ENCODE peak calls at places on chromosomes 4 and X, in four cellular contexts. C, D, R and O are unnamed samples. For H3K9me3 and H3K4me1, the result is how much of the 10 kb centered on the place peaks cover.

GRCh38 chr4:187504974-187505797 is 490.4 kb upstream of the ZFP42 start:
- DNase-seq in C (no peak), D (peak), R (no peak), O (peak)

GRCh38 chr4:53365121-53365485 is 758 bp downstream of the SCFD2 start:
- DNase-seq in C (peak), D (no peak), R (no peak), O (no peak)

GRCh38 chr4:179666226-179666625 is 2224.0 kb upstream of the AGA start:
- DNase-seq in C (no peak), D (peak), R (no peak), O (no peak)

GRCh38 chr4:1402516-1403101 is 3.6 kb downstream of the NKX1-1 start:
- DNase-seq in C (no peak), D (peak), R (no peak), O (peak)

GRCh38 chrX:7941390-7942042 is 14.3 kb upstream of the PNPLA4 start:
- DNase-seq in C (no peak), D (peak), R (no peak), O (no peak)

GRCh38 chrX:43456056-43456455 is 200.0 kb upstream of the MAOA start:
- DNase-seq in C (no peak), D (no peak), R (no peak), O (no peak)

GRCh38 chrX:106894392-106894909 is 8.7 kb downstream of the RIPPLY1 start:
- DNase-seq in C (peak), D (peak), R (no peak), O (no peak)

GRCh38 chrX:44908198-44908597 is 35.2 kb downstream of the KDM6A start:
- DNase-seq in C (no peak), D (no peak), R (no peak), O (no peak)

GRCh38 chr4:13323916-13324315 is 160.2 kb downstream of the RAB28 start:
- DNase-seq in C (no peak), D (no peak), R (no peak), O (no peak)

GRCh38 chr4:48483006-48483776 is at the start of gene SLC10A4:
- DNase-seq in C (peak), D (peak), R (no peak), O (peak)

GRCh38 chr4:98845960-98846359 is 83.0 kb downstream of the EIF4E start:
- DNase-seq in C (no peak), D (no peak), R (no peak), O (no peak)

GRCh38 chr4:106266201-106266600 is 49.8 kb downstream of the TBCK start:
- DNase-seq in C (peak), D (no peak), R (no peak), O (no peak)

GRCh38 chrX:68045008-68045577 is 388.2 kb downstream of the OPHN1 start:
- DNase-seq in C (no peak), D (no peak), R (no peak), O (no peak)

GRCh38 chr4:118849867-118850812 is 14.2 kb upstream of the SEC24D start:
- DNase-seq in C (no peak), D (peak), R (no peak), O (no peak)

GRCh38 chr4:76867377-76867776 is 30.6 kb downstream of the SOWAHB start:
- DNase-seq in C (no peak), D (no peak), R (no peak), O (no peak)

DNA sequence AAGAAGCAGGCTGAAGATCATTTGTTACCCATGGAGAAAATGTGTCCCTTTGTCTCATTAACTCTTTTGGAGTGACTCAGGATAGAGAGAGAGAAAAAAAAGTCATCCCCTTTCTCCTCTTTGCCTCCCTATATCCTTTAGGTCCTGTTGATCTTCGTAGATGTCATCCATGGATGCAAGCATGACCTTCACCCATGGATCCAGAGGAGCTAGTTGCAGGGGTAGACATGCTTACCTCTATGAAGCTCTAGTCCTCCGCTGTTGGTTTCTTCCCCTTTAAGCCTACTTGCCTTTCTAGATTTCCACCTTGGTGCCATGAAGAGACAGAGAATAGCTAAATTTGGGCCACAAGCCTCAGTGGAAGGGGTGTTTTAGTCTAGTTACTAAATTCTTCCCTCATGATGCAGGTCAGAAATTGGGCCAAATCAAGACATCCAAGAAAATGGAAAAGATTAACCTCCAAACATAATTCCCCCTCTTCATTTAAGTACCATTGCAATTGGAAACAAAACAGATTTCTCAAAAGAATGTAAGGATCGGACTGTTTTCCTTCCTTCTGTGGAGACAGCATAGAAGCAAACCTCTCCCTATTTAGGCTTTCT is 178.4 kb downstream of the TECRL start:
- DNase-seq in C (no peak), D (peak), R (no peak), O (no peak)
- H3K9me3 ChIP-seq in C (under half), D (half or more), R (half or more), O (half or more)

DNA sequence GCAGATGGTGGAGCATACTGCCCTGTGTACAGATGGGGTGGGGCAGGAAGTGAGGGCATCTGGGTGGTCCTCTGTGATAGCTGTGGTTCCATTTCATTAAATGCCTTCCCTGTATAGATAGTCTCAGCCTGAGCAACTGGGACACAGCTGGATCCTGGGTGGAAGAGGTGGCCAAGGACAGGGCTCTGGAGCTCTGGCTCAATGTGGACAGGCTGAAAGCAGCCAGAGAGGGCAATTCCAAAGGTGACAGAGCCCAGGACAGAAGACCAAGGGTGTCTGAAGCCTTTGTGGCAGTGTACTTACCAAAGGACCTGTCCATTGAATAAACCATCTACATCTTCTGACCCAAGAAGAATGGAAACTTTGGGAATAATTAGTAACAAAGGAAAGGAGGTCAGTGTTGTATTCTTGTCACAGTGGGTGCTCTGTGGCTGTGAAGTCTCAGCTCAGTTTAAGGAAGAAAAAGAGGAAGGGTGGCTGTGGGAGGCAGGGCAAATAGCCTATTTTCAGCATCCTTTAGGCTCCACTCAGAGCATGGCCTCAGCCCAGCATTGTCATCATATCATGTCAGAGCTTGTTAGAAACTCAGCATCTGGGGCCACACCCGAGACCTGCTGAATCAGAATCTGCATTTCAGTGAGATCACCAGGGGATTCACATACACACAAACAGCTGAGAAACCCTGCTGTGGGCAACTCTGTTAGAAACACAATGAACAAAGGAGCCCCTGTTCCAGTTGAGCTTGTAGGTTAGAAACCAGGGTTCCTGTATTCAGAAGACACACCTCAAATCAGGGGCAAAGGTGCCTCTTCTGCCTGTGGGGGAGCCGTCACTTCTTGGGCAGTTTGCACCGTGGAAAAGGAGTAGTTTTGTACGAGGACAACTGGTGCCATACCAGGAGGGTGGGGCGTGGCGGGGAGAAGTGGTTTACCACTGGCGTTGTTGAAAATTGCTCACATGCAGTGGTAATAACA is 168.6 kb downstream of the PTTG2 start:
- DNase-seq in C (no peak), D (peak), R (no peak), O (no peak)
- H3K4me1 ChIP-seq in C (under half), D (under half), R (under half), O (under half)

GRCh38 chr4:96347582-96347981 is 507.7 kb downstream of the PDHA2 start:
- DNase-seq in C (no peak), D (no peak), R (no peak), O (no peak)

GRCh38 chr4:96355414-96355813 is 515.5 kb downstream of the PDHA2 start:
- DNase-seq in C (no peak), D (no peak), R (no peak), O (no peak)

GRCh38 chr4:96356591-96357360 is 516.9 kb downstream of the PDHA2 start:
- DNase-seq in C (no peak), D (no peak), R (no peak), O (no peak)

GRCh38 chr4:96354036-96354712 is 514.3 kb downstream of the PDHA2 start:
- DNase-seq in C (no peak), D (no peak), R (no peak), O (no peak)

DNA sequence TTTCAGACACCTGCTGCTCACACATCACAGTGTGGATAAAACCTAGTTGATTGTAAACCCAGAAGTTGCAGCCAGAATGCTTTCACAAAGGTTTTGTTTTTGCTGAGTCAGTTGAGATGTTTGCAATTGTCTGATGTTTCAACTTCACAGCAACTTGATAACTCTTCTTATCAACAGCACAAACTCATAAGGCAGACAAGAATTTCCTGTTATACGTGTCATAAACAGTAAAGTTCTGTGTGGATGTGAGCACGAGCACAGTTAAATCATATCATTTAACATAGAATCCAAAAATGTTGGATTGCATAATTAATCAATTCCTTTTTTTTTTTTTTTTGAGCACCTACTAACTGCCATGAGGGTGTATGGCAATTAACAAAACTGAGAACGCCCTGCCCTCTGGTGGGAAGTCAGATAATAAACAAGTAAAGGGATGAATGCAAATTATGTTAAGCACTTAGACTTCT is 512.2 kb downstream of the PDHA2 start:
- DNase-seq in C (no peak), D (peak), R (no peak), O (no peak)
- H3K27ac ChIP-seq in C (no peak), D (no peak), R (no peak), O (no peak)

GRCh38 chr4:139691-140090 is 15.4 kb downstream of the ZNF718 start:
- DNase-seq in C (no peak), D (no peak), R (no peak), O (no peak)
- H3K9me3 ChIP-seq in C (under half), D (half or more), R (half or more), O (under half)

DNA sequence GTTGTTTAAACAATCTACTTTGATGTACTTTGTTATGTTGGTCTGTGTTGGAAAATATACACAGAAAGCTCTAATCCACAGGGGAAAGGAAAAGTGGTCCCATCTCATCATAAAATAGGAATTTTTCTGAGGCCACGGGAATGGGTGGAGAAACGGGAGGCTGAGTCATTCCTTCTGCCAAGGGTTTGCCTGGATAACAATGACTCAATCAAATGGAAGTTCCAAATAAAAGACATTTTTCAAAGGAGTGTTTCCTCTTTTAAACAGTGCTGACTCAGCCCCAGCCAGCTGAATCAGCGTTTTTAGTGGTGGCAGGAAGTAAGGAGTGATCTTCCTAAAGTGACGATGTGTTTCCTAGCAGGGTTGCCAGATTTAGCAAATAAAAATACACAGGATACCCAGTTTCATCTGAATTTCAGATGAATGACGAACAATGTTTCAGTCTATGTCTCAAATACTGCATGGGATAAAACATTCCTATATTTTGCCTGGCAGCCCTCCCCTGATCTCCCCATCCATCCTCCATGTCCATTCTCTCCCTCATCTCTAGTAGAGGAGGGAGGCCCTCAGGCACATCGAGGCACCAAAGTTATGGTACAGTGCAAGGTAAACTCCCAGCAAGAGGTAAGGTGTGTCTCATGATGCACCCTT is 345.4 kb upstream of the GATB start:
- DNase-seq in C (no peak), D (no peak), R (peak), O (no peak)
- H3K4me1 ChIP-seq in C (under half), D (under half), R (half or more), O (under half)

GRCh38 chr4:185654965-185655554 is 119.8 kb upstream of the PDLIM3 start:
- DNase-seq in C (no peak), D (no peak), R (no peak), O (no peak)
- H3K27ac ChIP-seq in C (no peak), D (no peak), R (peak), O (no peak)

GRCh38 chr4:142645478-142646108 is 200.5 kb downstream of the INPP4B start:
- DNase-seq in C (no peak), D (no peak), R (no peak), O (no peak)
- H3K9me3 ChIP-seq in C (under half), D (under half), R (under half), O (under half)

GRCh38 chr4:169201144-169202124 is 69.3 kb downstream of the SH3RF1 start:
- DNase-seq in C (no peak), D (no peak), R (no peak), O (no peak)

GRCh38 chr4:169202143-169202699 is 68.5 kb downstream of the SH3RF1 start:
- DNase-seq in C (no peak), D (no peak), R (no peak), O (no peak)

GRCh38 chr4:169202878-169203277 is 67.9 kb downstream of the SH3RF1 start:
- DNase-seq in C (no peak), D (no peak), R (no peak), O (no peak)

GRCh38 chr4:169205146-169205806 is 65.5 kb downstream of the SH3RF1 start:
- DNase-seq in C (no peak), D (no peak), R (no peak), O (no peak)

GRCh38 chr4:169203891-169204290 is 66.9 kb downstream of the SH3RF1 start:
- DNase-seq in C (no peak), D (no peak), R (no peak), O (no peak)
- H3K4me1 ChIP-seq in C (under half), D (under half), R (half or more), O (under half)